ENCODE peak calls at places on chromosomes 3 and 15, in ten cellular contexts. B is tibial artery; Z is HCT116; M is IMR-90; Q is heart right ventricle; O is endothelial cell of umbilical vein; H is brain microvascular endothelial cell; W is CD8-positive, alpha-beta memory T cell; R is small intestine; D is neuronal stem cell. K is an unnamed sample. For H3K36me3 and H3K27me3, the result is how much of the 10 kb centered on the place peaks cover.

GRCh38 chr3:133424937-133425869 is 25.3 kb downstream of the BFSP2 start:
- DNase-seq in B (no peak), Z (no peak), M (no peak), Q (no peak), O (no peak), H (no peak), W (no peak), R (no peak), D (no peak), K (no peak)

GRCh38 chr15:28975766-28976179 is 90.0 kb downstream of the APBA2 start:
- DNase-seq in B (no peak), Z (peak), M (peak), Q (no peak), O (peak), H (peak), W (peak), R (peak), D (no peak), K (peak)

GRCh38 chr15:77083381-77084160 is 12.7 kb upstream of the TSPAN3 start:
- DNase-seq in B (peak), Z (no peak), M (peak), Q (peak), O (peak), H (peak), W (peak), R (peak), D (peak), K (no peak)

GRCh38 chr3:143851331-143852017 is 3.2 kb upstream of the SLC9A9 start:
- DNase-seq in B (no peak), Z (no peak), M (no peak), Q (no peak), O (no peak), H (no peak), W (no peak), R (no peak), D (no peak), K (no peak)

GRCh38 chr15:78838480-78838879 is 27.2 kb upstream of the ADAMTS7 start:
- DNase-seq in B (peak), Z (no peak), M (peak), Q (no peak), O (no peak), H (no peak), W (no peak), R (no peak), D (no peak), K (no peak)

GRCh38 chr3:46208167-46208704 is at the start of gene CCR1:
- DNase-seq in B (no peak), Z (peak), M (peak), Q (no peak), O (no peak), H (peak), W (peak), R (peak), D (peak), K (no peak)

GRCh38 chr3:16456784-16457415 is 56.6 kb downstream of the RFTN1 start:
- DNase-seq in B (peak), Z (no peak), M (peak), Q (no peak), O (no peak), H (peak), W (no peak), R (no peak), D (no peak), K (peak)

GRCh38 chr15:60315878-60316277 is 81.9 kb downstream of the ANXA2 start:
- DNase-seq in B (no peak), Z (no peak), M (no peak), Q (no peak), O (no peak), H (no peak), W (no peak), R (no peak), D (no peak), K (no peak)

GRCh38 chr3:129282727-129283327 is 4.2 kb downstream of the HMCES start:
- DNase-seq in B (no peak), Z (no peak), M (peak), Q (no peak), O (no peak), H (no peak), W (no peak), R (peak), D (no peak), K (no peak)

GRCh38 chr3:119485563-119485962 is 12.8 kb upstream of the TIMMDC1 start:
- DNase-seq in B (no peak), Z (no peak), M (no peak), Q (no peak), O (no peak), H (no peak), W (no peak), R (no peak), D (no peak), K (no peak)

GRCh38 chr3:187292186-187292585 is 649 bp upstream of the MASP1 start:
- DNase-seq in B (no peak), Z (no peak), M (no peak), Q (no peak), O (no peak), H (no peak), W (no peak), R (no peak), D (no peak), K (no peak)

GRCh38 chr15:92123848-92124631 is 269.6 kb upstream of the ST8SIA2 start:
- DNase-seq in B (no peak), Z (no peak), M (no peak), Q (no peak), O (no peak), H (no peak), W (no peak), R (no peak), D (no peak), K (no peak)

GRCh38 chr3:179744667-179745066 is 91.8 kb downstream of the USP13 start:
- DNase-seq in B (no peak), Z (no peak), M (no peak), Q (no peak), O (no peak), H (no peak), W (no peak), R (no peak), D (no peak), K (no peak)

GRCh38 chr3:179743913-179744312 is 91.1 kb downstream of the USP13 start:
- DNase-seq in B (no peak), Z (no peak), M (no peak), Q (no peak), O (no peak), H (no peak), W (no peak), R (no peak), D (no peak), K (no peak)

GRCh38 chr3:179738998-179739397 is 86.2 kb downstream of the USP13 start:
- DNase-seq in B (no peak), Z (no peak), M (no peak), Q (no peak), O (no peak), H (no peak), W (no peak), R (no peak), D (no peak), K (no peak)

GRCh38 chr3:179735321-179735720 is 82.5 kb downstream of the USP13 start:
- DNase-seq in B (no peak), Z (no peak), M (no peak), Q (no peak), O (no peak), H (no peak), W (no peak), R (no peak), D (no peak), K (no peak)

GRCh38 chr3:179739816-179740594 is 87.2 kb downstream of the USP13 start:
- DNase-seq in B (no peak), Z (no peak), M (no peak), Q (no peak), O (peak), H (no peak), W (no peak), R (no peak), D (no peak), K (no peak)
- H3K36me3 ChIP-seq in B (under half), Z (under half), M (under half), Q (half or more), O (under half), H (under half), W (under half), R (under half), D (under half), K (under half)

DNA sequence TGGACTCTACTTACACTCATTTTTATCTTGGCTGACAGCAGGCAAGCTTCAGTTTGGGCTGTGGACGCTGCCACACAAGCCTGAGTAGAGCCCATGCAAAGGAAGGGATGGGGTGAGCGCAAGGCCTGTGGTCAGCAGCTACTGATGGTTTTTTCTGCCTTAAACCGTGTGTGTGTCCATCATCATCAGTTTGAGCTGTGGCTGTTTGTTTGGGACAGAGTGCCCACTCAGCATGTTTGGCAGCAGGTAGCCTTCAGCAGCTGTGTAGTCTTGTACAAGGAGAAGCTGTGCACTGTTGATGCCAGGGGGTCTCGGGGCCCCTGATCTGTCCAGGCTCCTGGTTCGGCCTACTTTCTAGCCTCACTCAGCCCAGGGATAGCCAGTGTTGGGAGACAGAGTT is 3.5 kb downstream of the RBM15B start:
- DNase-seq in B (no peak), Z (no peak), M (no peak), Q (no peak), O (no peak), H (no peak), W (no peak), R (no peak), D (no peak), K (no peak)
- H3K27ac ChIP-seq in B (no peak), Z (no peak), M (no peak), Q (no peak), O (no peak), H (no peak), W (no peak), R (no peak), D (no peak), K (no peak)

GRCh38 chr15:89512631-89513030 is 16.2 kb upstream of the RHCG start:
- DNase-seq in B (no peak), Z (no peak), M (no peak), Q (no peak), O (no peak), H (no peak), W (no peak), R (no peak), D (no peak), K (no peak)

GRCh38 chr15:89515477-89515876 is 19.1 kb upstream of the RHCG start:
- DNase-seq in B (no peak), Z (no peak), M (no peak), Q (no peak), O (no peak), H (no peak), W (no peak), R (no peak), D (no peak), K (no peak)

GRCh38 chr15:89514596-89515406 is 18.4 kb upstream of the RHCG start:
- DNase-seq in B (no peak), Z (no peak), M (no peak), Q (no peak), O (no peak), H (no peak), W (no peak), R (no peak), D (no peak), K (no peak)

GRCh38 chr15:89514186-89514585 is 17.8 kb upstream of the RHCG start:
- DNase-seq in B (no peak), Z (no peak), M (no peak), Q (no peak), O (no peak), H (no peak), W (no peak), R (no peak), D (no peak), K (no peak)

GRCh38 chr15:89513284-89513683 is 16.9 kb upstream of the RHCG start:
- DNase-seq in B (no peak), Z (no peak), M (no peak), Q (no peak), O (no peak), H (no peak), W (no peak), R (no peak), D (no peak), K (no peak)
- H3K27me3 ChIP-seq in B (under half), Z (under half), M (under half), Q (under half), O (under half), H (under half), W (under half), R (under half), D (under half), K (under half)

DNA sequence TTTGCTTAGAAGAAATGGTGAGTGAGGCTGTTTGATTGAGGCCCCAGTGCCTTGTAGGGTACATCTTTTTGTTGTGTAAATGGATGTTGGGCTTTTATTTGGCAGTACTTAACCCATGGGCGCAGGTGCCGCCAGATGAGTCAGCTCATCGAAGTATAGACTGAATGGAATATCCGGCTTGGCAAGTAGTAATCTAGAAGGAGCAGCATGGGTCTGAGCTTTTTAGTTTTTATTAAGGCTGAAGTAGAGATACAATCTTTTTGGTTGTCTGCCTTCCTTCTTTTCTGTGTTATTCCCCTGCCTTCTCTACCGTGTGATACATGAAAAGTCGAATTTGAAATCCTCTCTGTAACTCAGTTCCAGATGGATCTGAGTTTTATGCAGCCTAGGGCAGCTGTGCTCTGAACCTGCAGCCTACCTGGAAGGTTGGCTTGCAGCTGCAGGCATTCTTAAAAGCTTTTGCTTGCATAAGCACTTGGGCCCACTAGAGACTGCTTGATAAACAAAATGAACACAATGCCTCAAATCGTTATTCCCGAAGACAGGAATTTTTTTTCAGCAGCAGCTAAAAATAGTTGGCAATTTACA is 177.6 kb upstream of the CGNL1 start:
- DNase-seq in B (no peak), Z (no peak), M (no peak), Q (no peak), O (peak), H (no peak), W (no peak), R (peak), D (no peak), K (no peak)
- H3K36me3 ChIP-seq in B (under half), Z (under half), M (under half), Q (under half), O (under half), H (under half), W (under half), R (under half), D (under half), K (under half)

K was measured in SJCRH30.